ENCODE peak calls at places on chromosomes 11 and 22, in eight cellular contexts. G, U, F, S, Y, X, P and M are unnamed samples.

GRCh38 chr11:8671242-8671641 is 11.2 kb downstream of the TRIM66 start:
- DNase-seq in P (peak; percentile 61), Y (no peak), X (peak; percentile 92), S (no peak), G (peak; percentile 48), U (no peak), F (no peak), M (no peak)

GRCh38 chr11:101583180-101584128 is at the start of gene TRPC6:
- DNase-seq in Y (no peak), F (no peak), G (peak; percentile 43), P (peak; percentile 80), X (no peak), S (no peak), U (no peak), M (no peak)

GRCh38 chr22:46150615-46151423 is 493 bp downstream of the PPARA start:
- DNase-seq in P (peak; percentile 71), G (no peak), U (no peak), S (no peak), X (peak; percentile 19), Y (peak; percentile 69), F (no peak), M (peak; percentile 58)

GRCh38 chr11:67384851-67385366 is 6.9 kb upstream of the RAD9A start:
- DNase-seq in G (peak; percentile 77), X (peak; percentile 42), Y (no peak), S (no peak), U (no peak), P (no peak), F (no peak), M (no peak)

GRCh38 chr11:811446-812245 is 1.9 kb downstream of the RPLP2 start:
- DNase-seq in Y (no peak), G (no peak), S (no peak), F (no peak), X (no peak), P (no peak), U (no peak), M (peak; percentile 47)

GRCh38 chr11:69076129-69076791 is 27.5 kb downstream of the TPCN2 start:
- DNase-seq in X (no peak), F (no peak), Y (no peak), G (no peak), S (no peak), P (no peak), U (no peak), M (peak; percentile 81)

GRCh38 chr11:120516461-120517389 is 5.2 kb downstream of the GRIK4 start:
- DNase-seq in P (no peak), Y (no peak), F (no peak), S (peak; percentile 45), U (no peak), X (no peak), G (no peak), M (no peak)

GRCh38 chr22:19527861-19528417 is 3.7 kb upstream of the CLDN5 start:
- DNase-seq in U (no peak), P (no peak), X (no peak), F (no peak), S (no peak), Y (no peak), G (no peak), M (peak; percentile 75)

DNA sequence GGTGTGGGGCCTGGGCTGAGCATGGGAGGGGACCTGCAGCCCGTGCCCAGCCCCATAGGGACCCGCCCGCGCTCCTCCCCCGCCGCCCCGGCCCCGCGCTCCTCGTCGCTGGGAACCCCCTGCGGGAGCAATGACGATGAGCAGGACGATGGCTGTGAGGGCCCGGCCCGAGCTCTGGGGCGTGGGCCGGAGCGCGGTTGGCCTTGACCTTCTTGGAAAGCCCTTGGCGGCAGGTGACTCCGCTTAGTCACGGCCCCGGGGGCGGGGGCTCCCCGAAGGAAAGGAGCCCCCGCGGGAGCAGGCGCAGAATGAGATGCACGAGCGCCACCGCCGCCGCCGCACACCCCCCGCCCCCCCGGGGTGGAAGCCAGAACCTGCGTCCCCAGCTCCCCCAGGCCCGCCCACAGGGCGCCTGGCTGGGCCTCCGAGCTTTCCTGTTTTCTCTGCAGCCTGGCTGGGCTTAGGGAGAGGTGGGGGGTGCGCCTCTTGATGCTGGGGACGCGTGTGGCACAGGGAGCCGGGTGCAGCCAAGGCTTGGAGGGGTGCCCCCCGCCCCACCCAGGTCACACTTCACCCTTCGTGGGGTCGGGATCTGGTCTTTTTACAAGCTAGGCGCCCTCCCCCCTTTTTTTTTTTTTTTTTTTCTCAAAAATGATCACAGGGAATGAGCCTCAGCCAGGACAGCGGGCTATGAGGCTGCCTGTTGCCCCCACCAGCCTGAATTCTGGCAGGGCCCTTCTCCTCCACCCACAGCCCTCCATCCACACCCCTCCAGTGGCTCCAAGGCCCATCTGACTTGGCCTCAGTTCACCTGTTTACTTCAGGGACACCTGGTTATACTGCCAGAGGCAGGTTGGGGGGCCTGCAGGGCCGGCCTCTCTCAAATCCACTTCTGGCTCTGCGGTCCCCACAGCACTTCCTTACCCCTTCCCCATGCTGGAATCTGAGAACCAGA is 17.9 kb downstream of the CRELD2 start:
- DNase-seq in G (peak; percentile 86), U (peak; percentile 69), Y (peak; percentile 86), S (peak; percentile 93), X (peak; percentile 97), P (peak; percentile 79), F (no peak), M (peak; percentile 92)
- TF ChIP-seq POLR2A in G (peak; percentile 22), U (peak; percentile 68), Y (no peak), S (no peak), X (peak; percentile 52), P (no peak), F (no peak), M (no peak)

DNA sequence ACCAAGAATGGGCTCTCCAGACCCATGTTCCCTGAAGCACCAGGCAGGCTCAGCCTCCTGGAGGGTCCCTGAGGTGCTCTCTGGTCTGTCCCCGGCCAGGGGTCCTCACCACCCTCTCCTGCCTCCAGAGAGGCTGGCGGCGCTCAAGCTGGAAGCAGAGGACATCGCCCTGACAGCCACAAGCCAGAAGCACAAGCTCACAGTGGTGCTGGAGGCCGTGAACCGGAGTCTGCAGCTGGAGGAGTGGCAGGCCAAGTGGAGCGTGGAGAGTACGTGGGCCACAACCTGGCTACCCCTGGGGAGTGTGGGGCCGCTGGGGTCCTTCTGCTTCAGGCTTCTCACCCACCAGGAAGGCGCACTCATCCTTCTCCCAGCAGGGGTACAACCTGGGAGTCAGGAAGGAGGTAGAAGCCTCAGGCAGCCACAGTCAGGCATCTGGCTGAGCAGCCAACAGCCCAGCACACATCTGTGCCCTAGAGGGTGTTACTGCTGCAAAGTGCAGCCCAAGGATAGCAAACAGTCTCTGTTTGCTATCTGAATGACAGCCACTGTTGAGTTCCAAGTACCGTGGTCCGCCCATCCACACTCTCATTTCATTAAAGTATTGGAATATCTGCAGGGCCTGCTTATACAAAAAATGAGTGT is 8.4 kb downstream of the PARVG start:
- DNase-seq in X (no peak), Y (no peak), S (no peak), F (no peak), U (no peak), P (no peak), G (no peak), M (no peak)
- TF ChIP-seq MAX in X (no peak), Y (no peak), S (no peak), F (no peak), U (no peak), P (no peak), G (no peak), M (no peak)

DNA sequence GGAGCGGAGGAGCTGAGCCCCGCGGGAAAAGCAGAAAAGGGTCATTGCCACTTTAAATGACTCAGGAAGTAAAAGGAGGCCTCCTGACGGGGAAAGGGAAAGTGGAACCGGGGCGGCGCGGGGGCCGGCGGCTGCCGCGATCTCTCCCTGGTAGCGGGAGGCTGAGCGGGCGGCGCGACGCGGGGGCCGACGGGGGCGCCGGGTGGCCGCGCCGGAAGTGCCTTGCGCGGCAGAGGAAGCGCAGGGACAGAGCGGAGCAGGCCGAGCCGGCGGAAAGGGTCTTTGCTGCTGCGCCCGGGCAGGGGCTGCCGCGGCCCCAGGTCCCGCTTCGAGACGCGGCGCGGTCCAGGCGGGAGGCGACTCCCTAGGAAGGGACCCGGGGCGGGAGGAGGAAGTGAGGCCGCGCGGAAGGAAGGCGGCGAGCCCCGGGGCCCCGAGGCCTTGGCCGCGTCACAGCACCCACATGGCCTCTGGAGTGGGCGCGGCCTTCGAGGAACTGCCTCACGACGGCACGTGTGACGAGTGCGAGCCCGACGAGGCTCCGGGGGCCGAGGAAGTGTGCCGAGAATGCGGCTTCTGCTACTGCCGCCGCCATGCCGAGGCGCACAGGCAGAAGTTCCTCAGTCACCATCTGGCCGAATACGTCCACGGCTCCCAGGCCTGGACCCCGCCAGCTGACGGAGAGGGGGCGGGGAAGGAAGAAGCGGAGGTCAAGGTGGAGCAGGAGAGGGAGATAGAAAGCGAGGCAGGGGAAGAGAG is at the start of gene TRIM44:
- DNase-seq in Y (peak; percentile 83), U (peak; percentile 37), F (peak; percentile 37), X (peak; percentile 82), S (peak; percentile 59), P (peak; percentile 82), G (peak; percentile 87), M (peak; percentile 85)
- TF ChIP-seq POLR2A in Y (peak; percentile 75), U (peak; percentile 89), F (peak; percentile 58), X (peak; percentile 45), S (no peak), P (no peak), G (peak; percentile 50), M (peak; percentile 18)

GRCh38 chr11:6006846-6007245 is at the start of gene OR56A4:
- DNase-seq in F (no peak), S (no peak), Y (no peak), X (no peak), G (no peak), U (no peak), P (no peak), M (no peak)
- TF ChIP-seq MAX in F (no peak), S (no peak), Y (no peak), X (no peak), G (no peak), U (no peak), P (no peak), M (no peak)

DNA sequence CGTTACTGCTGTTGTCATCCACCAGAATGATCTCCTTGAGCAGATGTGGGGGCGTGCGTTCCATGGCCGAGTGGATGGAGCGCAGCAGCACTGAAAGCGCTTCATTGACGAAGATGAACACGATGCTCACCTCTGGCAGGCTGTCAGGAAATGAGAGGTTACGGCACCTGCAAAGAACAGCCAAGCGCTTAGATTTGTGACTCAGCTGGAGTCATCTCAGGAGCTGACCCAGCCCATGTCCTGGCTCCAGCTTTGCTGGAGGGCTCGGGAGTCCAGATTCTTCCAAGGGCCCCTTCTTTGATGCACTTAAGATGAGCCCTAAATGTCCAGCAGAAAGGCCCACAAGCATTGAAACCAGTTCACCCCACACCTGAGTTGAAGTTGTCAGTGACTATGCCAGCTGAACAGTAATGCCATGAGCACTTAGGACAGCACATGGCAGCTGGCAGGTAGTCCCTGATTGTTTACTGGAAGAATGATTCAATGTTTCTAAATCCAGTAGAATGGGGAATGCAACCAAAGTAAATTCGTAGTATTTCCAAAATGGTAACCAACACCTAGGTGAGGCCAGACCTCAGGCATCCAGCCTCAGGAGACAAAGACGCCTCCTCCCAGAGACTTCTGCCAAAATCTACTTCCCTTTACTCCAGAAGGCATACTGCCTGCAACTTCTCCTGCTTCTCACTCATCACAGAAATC is 79.7 kb upstream of the CSNK2A3 start:
- DNase-seq in P (no peak), G (no peak), U (no peak), Y (no peak), F (no peak), X (no peak), S (no peak), M (no peak)
- TF ChIP-seq POLR2A in P (no peak), G (no peak), U (no peak), Y (no peak), F (no peak), X (no peak), S (no peak), M (no peak)